ENCODE peak calls at places on chromosomes 6 and 20, in five cellular contexts. X is AG04449, J is fibroblast of mammary gland, K is B cell, F is mammary epithelial cell. H is an unnamed sample.

GRCh38 chr6:152232494-152233151 is 404.5 kb downstream of the SYNE1 start:
- DNase-seq in K (no peak), F (no peak), X (no peak), J (peak), H (no peak)

GRCh38 chr20:760751-761417 is 7.4 kb downstream of the SLC52A3 start:
- DNase-seq in J (peak), X (no peak), F (no peak), K (no peak), H (no peak)

GRCh38 chr20:13694420-13695150 is 55.9 kb upstream of the TASP1 start:
- DNase-seq in K (no peak), F (no peak), J (no peak), X (no peak), H (no peak)

GRCh38 chr20:17849901-17850673 is 118.5 kb downstream of the SNX5 start:
- DNase-seq in X (peak), J (peak), K (no peak), F (peak), H (peak)

GRCh38 chr6:47342824-47343223 is 33.1 kb upstream of the TNFRSF21 start:
- DNase-seq in X (no peak), J (no peak), F (no peak), K (no peak), H (no peak)

GRCh38 chr20:4252005-4252404 is 236.6 kb upstream of the RNF24 start:
- DNase-seq in K (no peak), F (no peak), X (no peak), J (peak), H (no peak)

GRCh38 chr6:30841644-30842504 is 42.4 kb upstream of the DDR1 start:
- DNase-seq in X (no peak), F (no peak), J (peak), K (no peak), H (no peak)

GRCh38 chr6:55794136-55794812 is 81.1 kb downstream of the BMP5 start:
- DNase-seq in F (peak), J (peak), X (no peak), K (no peak), H (peak)

GRCh38 chr6:158406736-158407135 is 94.5 kb downstream of the TULP4 start:
- DNase-seq in X (no peak), J (no peak), K (no peak), F (no peak), H (no peak)

GRCh38 chr6:135224037-135224647 is 43.0 kb downstream of the MYB start:
- DNase-seq in F (no peak), J (no peak), K (peak), X (no peak), H (no peak)

GRCh38 chr6:40710626-40711354 is 123.6 kb upstream of the LRFN2 start:
- DNase-seq in F (no peak), K (no peak), X (no peak), J (no peak), H (no peak)

GRCh38 chr6:29736563-29736962 is 13.3 kb downstream of the HLA-F start:
- DNase-seq in F (no peak), X (no peak), K (no peak), J (no peak), H (no peak)

GRCh38 chr6:54074109-54074508 is 37.1 kb upstream of the MLIP start:
- DNase-seq in F (no peak), K (no peak), J (no peak), X (no peak), H (no peak)

GRCh38 chr20:50369225-50370035 is 140.8 kb upstream of the PTPN1 start:
- DNase-seq in J (no peak), F (no peak), X (no peak), K (no peak), H (peak)

GRCh38 chr20:47278907-47279348 is 77.6 kb downstream of the ZMYND8 start:
- DNase-seq in F (no peak), X (no peak), J (peak), K (no peak), H (peak)

GRCh38 chr6:2793491-2794151 is 28.4 kb downstream of the WRNIP1 start:
- DNase-seq in K (no peak), F (peak), J (no peak), X (no peak), H (peak)

GRCh38 chr6:81998432-81998831 is 246.0 kb upstream of the TENT5A start:
- DNase-seq in K (no peak), J (peak), X (peak), F (peak), H (no peak)

GRCh38 chr20:41923604-41924003 is 305.4 kb upstream of the CHD6 start:
- DNase-seq in F (no peak), X (no peak), J (no peak), K (no peak), H (no peak)

GRCh38 chr20:14902432-14903089 is 565.1 kb upstream of the FLRT3 start:
- DNase-seq in F (no peak), X (no peak), K (no peak), J (no peak), H (no peak)

GRCh38 chr20:6590891-6591679 is 176.4 kb upstream of the BMP2 start:
- DNase-seq in J (peak), K (no peak), X (no peak), F (peak), H (peak)

GRCh38 chr6:20447581-20448132 is 46.0 kb downstream of the E2F3 start:
- DNase-seq in J (peak), F (no peak), X (no peak), K (no peak), H (peak)

GRCh38 chr6:111427341-111428116 is 55.5 kb downstream of the REV3L start:
- DNase-seq in J (peak), X (peak), K (peak), F (peak), H (peak)

GRCh38 chr20:50628326-50628725 is 63.0 kb downstream of the RIPOR3 start:
- DNase-seq in J (no peak), K (no peak), F (no peak), X (no peak), H (no peak)

GRCh38 chr20:13333793-13334192 is 112.7 kb downstream of the ISM1 start:
- DNase-seq in K (no peak), X (no peak), J (no peak), F (no peak), H (no peak)

GRCh38 chr6:111958534-111958933 is 85.3 kb upstream of the FYN start:
- DNase-seq in F (no peak), J (no peak), K (no peak), X (no peak), H (no peak)

GRCh38 chr6:7505196-7505699 is 36.2 kb upstream of the DSP start:
- DNase-seq in K (no peak), X (peak), F (peak), J (peak), H (peak)

GRCh38 chr6:2738373-2738979 is 12.2 kb downstream of the MYLK4 start:
- DNase-seq in X (no peak), K (no peak), J (peak), F (peak), H (peak)

GRCh38 chr20:50586531-50587232 is 76.5 kb downstream of the PTPN1 start:
- DNase-seq in X (no peak), J (no peak), F (no peak), K (no peak), H (no peak)

GRCh38 chr6:31495580-31495979 is 2.4 kb upstream of the MICB start:
- DNase-seq in K (no peak), F (peak), X (no peak), J (peak), H (peak)

GRCh38 chr6:7924867-7925266 is 14.3 kb upstream of the TXNDC5 start:
- DNase-seq in X (no peak), J (no peak), K (no peak), F (no peak), H (no peak)

GRCh38 chr6:33049323-33049722 is 24.1 kb downstream of the HLA-DPA1 start:
- DNase-seq in X (no peak), F (no peak), K (no peak), J (peak), H (no peak)

GRCh38 chr6:55953384-55953783 is 78.0 kb upstream of the BMP5 start:
- DNase-seq in X (peak), F (peak), K (no peak), J (peak), H (peak)

DNA sequence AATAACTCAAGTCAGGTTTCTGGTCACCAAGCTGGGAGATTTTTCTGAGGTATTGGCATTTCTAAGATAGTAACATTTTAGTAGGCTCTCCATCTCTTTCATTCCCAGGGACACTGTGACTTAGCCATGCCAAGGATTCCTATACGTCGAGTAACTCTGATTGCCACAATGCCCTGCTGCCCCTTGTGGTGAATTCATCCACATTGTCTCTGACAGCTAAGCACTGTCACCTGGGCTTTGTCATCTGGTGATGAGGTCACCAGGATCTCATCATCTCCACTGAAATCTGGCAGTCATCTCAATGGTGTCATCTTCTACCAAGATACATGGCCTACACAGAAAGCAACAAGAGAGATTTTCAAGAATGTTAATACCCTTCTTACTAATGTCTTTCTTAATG is 246.6 kb downstream of the CD109 start:
- DNase-seq in F (peak), K (no peak), X (no peak), J (peak), H (peak)
- TF ChIP-seq CTCF in F (peak), K (no peak), X (no peak), J (peak), H (no peak)

DNA sequence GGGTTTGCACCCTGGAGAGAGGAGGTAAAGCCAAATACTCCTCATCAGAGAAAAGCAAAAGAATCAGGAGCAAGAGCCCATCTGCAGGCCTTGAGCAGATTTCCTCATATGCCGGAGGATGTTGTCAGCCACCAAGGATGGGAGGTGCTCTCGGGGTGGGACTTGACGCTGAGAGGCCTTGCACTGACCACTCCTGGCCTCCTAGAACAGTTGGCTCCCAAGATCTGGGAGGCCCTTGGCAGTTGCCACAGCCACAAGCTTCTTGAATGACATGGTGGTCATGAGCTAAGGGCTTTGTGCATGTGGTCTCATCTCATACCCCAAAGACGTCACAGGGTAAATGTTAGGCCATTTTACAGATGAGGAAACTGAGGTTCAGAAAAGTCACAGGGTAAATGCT is 75.2 kb upstream of the PMEPA1 start:
- DNase-seq in K (no peak), J (no peak), X (no peak), F (no peak), H (no peak)
- TF ChIP-seq CTCF in K (no peak), J (no peak), X (no peak), F (no peak), H (no peak)

GRCh38 chr6:10694302-10695085 is at the start of the genes C6orf52 and PAK1IP1:
- DNase-seq in K (peak), F (peak), J (peak), X (peak), H (peak)
- TF ChIP-seq CTCF in K (no peak), F (no peak), J (no peak), X (no peak), H (no peak)

DNA sequence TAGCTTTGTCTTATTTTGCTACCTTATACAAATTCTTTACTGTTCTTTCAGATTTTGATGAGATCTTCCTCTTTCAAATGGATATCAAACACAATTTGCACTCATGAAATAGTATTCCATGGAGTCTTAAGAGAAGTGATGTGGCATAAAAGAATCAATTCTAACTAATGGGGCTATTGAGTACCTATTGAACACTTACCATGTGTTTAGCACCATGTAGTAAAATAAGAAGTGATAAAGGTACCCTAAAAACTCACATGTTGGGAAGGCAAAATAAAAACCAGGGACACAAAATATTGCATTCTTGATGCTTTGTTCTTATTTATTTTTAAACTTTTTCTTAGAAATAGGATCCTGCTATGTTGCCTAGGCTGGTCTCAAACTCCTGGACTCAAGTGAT is 56.2 kb downstream of the KIF13A start:
- DNase-seq in K (no peak), F (no peak), J (no peak), X (no peak), H (no peak)
- TF ChIP-seq CTCF in K (no peak), F (no peak), J (no peak), X (no peak), H (no peak)

DNA sequence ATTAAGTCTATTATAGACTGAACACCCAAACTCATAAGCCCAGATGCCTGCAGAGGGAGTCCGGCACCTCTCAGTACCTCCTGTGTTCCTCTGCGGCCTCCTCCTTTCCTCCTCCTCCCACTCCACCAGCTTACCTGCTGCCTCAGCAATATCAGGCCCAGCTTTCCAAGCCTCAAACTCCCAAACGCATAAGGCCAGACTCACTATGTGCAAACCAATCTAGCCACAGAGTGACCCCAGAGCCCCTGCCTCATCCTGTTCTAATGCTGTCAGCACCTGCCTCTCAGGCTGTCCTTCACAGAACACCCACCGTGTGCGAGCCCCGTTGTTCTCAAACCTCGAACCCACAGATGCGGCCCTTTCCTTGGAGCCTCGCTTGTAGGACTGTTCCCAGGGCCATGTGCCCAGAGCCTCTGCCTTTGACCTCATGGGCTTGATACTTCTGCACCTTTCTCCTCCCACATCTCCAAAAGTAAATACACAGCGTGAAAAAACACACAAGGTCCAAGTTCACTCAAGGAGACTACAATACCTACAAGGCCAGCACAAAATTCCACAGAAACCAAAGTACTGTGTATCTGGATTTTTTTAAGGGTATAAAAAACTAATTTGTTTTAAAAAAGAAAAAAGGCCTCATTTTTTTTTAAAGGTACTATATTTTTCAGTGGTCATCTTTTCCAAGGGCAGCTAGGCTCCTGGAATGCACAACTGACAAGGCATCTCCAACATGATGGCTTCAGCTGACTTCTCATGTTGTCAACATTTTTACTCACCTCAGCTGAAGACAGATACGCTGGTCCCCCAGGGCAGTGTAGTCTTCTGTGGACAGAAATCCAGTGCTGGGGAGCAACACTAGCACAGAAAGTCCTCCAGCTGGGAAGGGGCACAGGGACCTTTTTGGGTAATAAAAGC is 52.3 kb downstream of the ABHD12 start:
- DNase-seq in K (no peak), X (no peak), F (no peak), J (no peak), H (no peak)
- TF ChIP-seq CTCF in K (no peak), X (no peak), F (no peak), J (no peak), H (no peak)

GRCh38 chr20:8360035-8360434 is 228.0 kb downstream of the PLCB1 start:
- DNase-seq in F (no peak), X (no peak), J (no peak), K (no peak), H (no peak)

GRCh38 chr20:8363970-8364733 is 232.1 kb downstream of the PLCB1 start:
- DNase-seq in J (no peak), F (no peak), K (no peak), X (no peak), H (no peak)

GRCh38 chr20:8361779-8362178 is 229.7 kb downstream of the PLCB1 start:
- DNase-seq in X (no peak), K (no peak), F (no peak), J (no peak), H (no peak)

GRCh38 chr20:8362457-8362856 is 230.4 kb downstream of the PLCB1 start:
- DNase-seq in X (no peak), F (no peak), J (no peak), K (no peak), H (no peak)

DNA sequence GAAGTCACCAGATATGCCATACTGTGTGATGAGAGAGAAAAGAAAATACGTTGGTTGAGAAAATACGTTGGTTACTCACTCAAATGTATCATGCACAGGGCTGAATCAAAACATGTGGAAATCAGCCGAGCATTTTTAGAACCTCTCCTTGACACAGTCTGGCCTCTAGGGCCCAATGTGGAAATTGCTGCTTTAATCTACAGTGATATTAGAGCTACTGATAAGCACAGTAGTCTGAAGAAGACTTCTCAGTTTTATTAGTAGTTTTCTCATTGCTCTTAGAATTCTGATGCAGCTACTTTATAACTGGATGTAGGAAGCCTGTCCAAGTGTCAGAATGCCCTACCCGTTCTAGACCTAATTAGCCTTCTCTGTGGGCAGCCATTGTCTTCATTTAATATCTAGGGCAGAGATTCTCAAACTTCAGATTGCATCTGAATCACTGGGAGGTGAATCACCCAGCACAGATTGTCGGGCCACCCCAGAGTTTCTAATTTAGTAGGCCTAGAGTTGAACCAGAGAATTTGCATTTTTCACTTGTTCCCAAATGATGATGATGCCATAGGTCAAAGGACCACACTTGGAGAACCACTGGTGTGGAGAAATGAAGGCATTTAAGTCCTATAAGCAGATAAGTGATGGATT is 229.1 kb downstream of the PLCB1 start:
- DNase-seq in X (no peak), K (no peak), J (peak), F (peak), H (peak)
- TF ChIP-seq CTCF in X (no peak), K (no peak), J (peak), F (no peak), H (no peak)

H was measured in MCF 10A.